ENCODE peak calls at places on chromosomes 4 and X, in four cellular contexts. One of them, this sample, is unnamed.

GRCh38 chr4:173318648-173319211 is 15.4 kb downstream of the HMGB2 start:
- DNase-seq in NCI-H82: peak
- DNase-seq in activated T-cell treated with anti-CD3 and anti-CD28 coated beads, Interleukin-2, amount 50 U/mL, for 1 hour: no peak
- DNase-seq in stomach: no peak
- DNase-seq in this sample: no peak

GRCh38 chrX:118178450-118178849 is 61.8 kb upstream of the KLHL13 start:
- DNase-seq in NCI-H82: no peak
- DNase-seq in activated T-cell treated with anti-CD3 and anti-CD28 coated beads, Interleukin-2, amount 50 U/mL, for 1 hour: no peak
- DNase-seq in stomach: no peak
- DNase-seq in this sample: no peak

GRCh38 chr4:139171878-139172691 is 4.9 kb downstream of the ELF2 start:
- DNase-seq in NCI-H82: no peak
- DNase-seq in activated T-cell treated with anti-CD3 and anti-CD28 coated beads, Interleukin-2, amount 50 U/mL, for 1 hour: no peak
- DNase-seq in stomach: no peak
- DNase-seq in this sample: no peak

GRCh38 chr4:95289028-95289634 is 259.6 kb downstream of the UNC5C start:
- DNase-seq in NCI-H82: no peak
- DNase-seq in activated T-cell treated with anti-CD3 and anti-CD28 coated beads, Interleukin-2, amount 50 U/mL, for 1 hour: no peak
- DNase-seq in stomach: no peak
- DNase-seq in this sample: no peak

GRCh38 chr4:91198951-91199350 is 1071.8 kb downstream of the CCSER1 start:
- DNase-seq in NCI-H82: no peak
- DNase-seq in activated T-cell treated with anti-CD3 and anti-CD28 coated beads, Interleukin-2, amount 50 U/mL, for 1 hour: no peak
- DNase-seq in stomach: no peak
- DNase-seq in this sample: no peak

GRCh38 chrX:123489011-123489410 is 243.8 kb downstream of the THOC2 start:
- DNase-seq in NCI-H82: no peak
- DNase-seq in activated T-cell treated with anti-CD3 and anti-CD28 coated beads, Interleukin-2, amount 50 U/mL, for 1 hour: no peak
- DNase-seq in stomach: no peak
- DNase-seq in this sample: no peak

GRCh38 chr4:91304292-91304691 is 999.5 kb upstream of the GRID2 start:
- DNase-seq in NCI-H82: no peak
- DNase-seq in activated T-cell treated with anti-CD3 and anti-CD28 coated beads, Interleukin-2, amount 50 U/mL, for 1 hour: no peak
- DNase-seq in stomach: no peak
- DNase-seq in this sample: no peak

GRCh38 chr4:104693601-104694201 is 199.0 kb upstream of the CXXC4 start:
- DNase-seq in NCI-H82: peak
- DNase-seq in activated T-cell treated with anti-CD3 and anti-CD28 coated beads, Interleukin-2, amount 50 U/mL, for 1 hour: no peak
- DNase-seq in stomach: no peak
- DNase-seq in this sample: no peak

GRCh38 chr4:72631296-72631695 is 62.3 kb upstream of the ADAMTS3 start:
- DNase-seq in NCI-H82: no peak
- DNase-seq in activated T-cell treated with anti-CD3 and anti-CD28 coated beads, Interleukin-2, amount 50 U/mL, for 1 hour: no peak
- DNase-seq in stomach: no peak
- DNase-seq in this sample: peak